ENCODE peak calls at places on chromosomes 1 and 21, in nine cellular contexts. One of them, this sample, is unnamed.

GRCh38 chr1:17355898-17356297 is 16.1 kb upstream of the PADI6 start:
- DNase-seq in stomach: no peak
- DNase-seq in mammary epithelial cell: no peak
- DNase-seq in Calu3: no peak
- DNase-seq in right lobe of liver: no peak
- DNase-seq in fibroblast of lung: no peak
- DNase-seq in pancreas: no peak
- DNase-seq in body of pancreas: no peak
- DNase-seq in uterus: no peak
- DNase-seq in this sample: no peak

GRCh38 chr1:181479137-181479745 is 4.1 kb upstream of the CACNA1E start:
- DNase-seq in stomach: peak
- DNase-seq in fibroblast of lung: peak
- DNase-seq in right lobe of liver: peak
- DNase-seq in pancreas: no peak
- DNase-seq in uterus: peak
- DNase-seq in body of pancreas: peak
- DNase-seq in mammary epithelial cell: peak
- DNase-seq in Calu3: peak
- DNase-seq in this sample: no peak

GRCh38 chr1:205456383-205456867 is 580 bp upstream of the BLACAT1 start:
- DNase-seq in pancreas: peak
- DNase-seq in body of pancreas: no peak
- DNase-seq in stomach: no peak
- DNase-seq in fibroblast of lung: no peak
- DNase-seq in right lobe of liver: no peak
- DNase-seq in Calu3: peak
- DNase-seq in uterus: no peak
- DNase-seq in mammary epithelial cell: no peak
- DNase-seq in this sample: no peak

GRCh38 chr1:163535401-163535800 is 213.6 kb downstream of the NUF2 start:
- DNase-seq in uterus: no peak
- DNase-seq in right lobe of liver: no peak
- DNase-seq in body of pancreas: no peak
- DNase-seq in stomach: no peak
- DNase-seq in fibroblast of lung: no peak
- DNase-seq in Calu3: no peak
- DNase-seq in pancreas: no peak
- DNase-seq in mammary epithelial cell: no peak
- DNase-seq in this sample: no peak

GRCh38 chr1:111204211-111204883 is 3.9 kb upstream of the DENND2D start:
- DNase-seq in body of pancreas: peak
- DNase-seq in stomach: peak
- DNase-seq in right lobe of liver: peak
- DNase-seq in fibroblast of lung: no peak
- DNase-seq in uterus: no peak
- DNase-seq in mammary epithelial cell: no peak
- DNase-seq in Calu3: peak
- DNase-seq in pancreas: peak
- DNase-seq in this sample: no peak

GRCh38 chr1:112304612-112305011 is 91.4 kb upstream of the CTTNBP2NL start:
- DNase-seq in Calu3: no peak
- DNase-seq in body of pancreas: no peak
- DNase-seq in fibroblast of lung: no peak
- DNase-seq in mammary epithelial cell: no peak
- DNase-seq in pancreas: no peak
- DNase-seq in uterus: no peak
- DNase-seq in stomach: no peak
- DNase-seq in right lobe of liver: no peak
- DNase-seq in this sample: no peak

GRCh38 chr1:147238053-147238902 is 4.2 kb upstream of the CHD1L start:
- DNase-seq in pancreas: no peak
- DNase-seq in uterus: no peak
- DNase-seq in body of pancreas: no peak
- DNase-seq in Calu3: no peak
- DNase-seq in mammary epithelial cell: no peak
- DNase-seq in fibroblast of lung: no peak
- DNase-seq in right lobe of liver: no peak
- DNase-seq in stomach: no peak
- DNase-seq in this sample: no peak

GRCh38 chr1:94014087-94014486 is 104.9 kb upstream of the GCLM start:
- DNase-seq in Calu3: no peak
- DNase-seq in pancreas: no peak
- DNase-seq in fibroblast of lung: no peak
- DNase-seq in mammary epithelial cell: no peak
- DNase-seq in right lobe of liver: no peak
- DNase-seq in stomach: no peak
- DNase-seq in body of pancreas: no peak
- DNase-seq in uterus: no peak
- DNase-seq in this sample: no peak

GRCh38 chr1:41496080-41497055 is 11.9 kb upstream of the EDN2 start:
- DNase-seq in pancreas: peak
- DNase-seq in stomach: peak
- DNase-seq in right lobe of liver: peak
- DNase-seq in body of pancreas: peak
- DNase-seq in Calu3: peak
- DNase-seq in mammary epithelial cell: peak
- DNase-seq in uterus: peak
- DNase-seq in fibroblast of lung: peak
- DNase-seq in this sample: peak

GRCh38 chr1:224169876-224170275 is 13.2 kb upstream of the DEGS1 start:
- DNase-seq in fibroblast of lung: no peak
- DNase-seq in mammary epithelial cell: no peak
- DNase-seq in right lobe of liver: no peak
- DNase-seq in Calu3: no peak
- DNase-seq in uterus: no peak
- DNase-seq in body of pancreas: no peak
- DNase-seq in stomach: no peak
- DNase-seq in pancreas: no peak
- DNase-seq in this sample: no peak

GRCh38 chr1:116508984-116509980 is 61.5 kb downstream of the CD58 start:
- DNase-seq in right lobe of liver: no peak
- DNase-seq in stomach: no peak
- DNase-seq in pancreas: no peak
- DNase-seq in fibroblast of lung: peak
- DNase-seq in uterus: no peak
- DNase-seq in Calu3: peak
- DNase-seq in body of pancreas: no peak
- DNase-seq in mammary epithelial cell: peak
- DNase-seq in this sample: no peak

GRCh38 chr1:161483361-161483760 is 21.9 kb upstream of the FCGR2A start:
- DNase-seq in stomach: no peak
- DNase-seq in Calu3: no peak
- DNase-seq in uterus: no peak
- DNase-seq in mammary epithelial cell: no peak
- DNase-seq in fibroblast of lung: no peak
- DNase-seq in pancreas: no peak
- DNase-seq in body of pancreas: no peak
- DNase-seq in right lobe of liver: no peak
- DNase-seq in this sample: no peak

GRCh38 chr1:112021263-112021662 is 31.8 kb upstream of the KCND3 start:
- DNase-seq in body of pancreas: no peak
- DNase-seq in Calu3: no peak
- DNase-seq in uterus: no peak
- DNase-seq in mammary epithelial cell: no peak
- DNase-seq in stomach: no peak
- DNase-seq in fibroblast of lung: no peak
- DNase-seq in right lobe of liver: no peak
- DNase-seq in pancreas: no peak
- DNase-seq in this sample: no peak

GRCh38 chr1:199272690-199273089 is 633.9 kb downstream of the PTPRC start:
- DNase-seq in mammary epithelial cell: peak
- DNase-seq in uterus: no peak
- DNase-seq in pancreas: peak
- DNase-seq in stomach: peak
- DNase-seq in fibroblast of lung: peak
- DNase-seq in right lobe of liver: peak
- DNase-seq in Calu3: peak
- DNase-seq in body of pancreas: peak
- DNase-seq in this sample: no peak

GRCh38 chr1:91792393-91793032 is 93.4 kb downstream of the TGFBR3 start:
- DNase-seq in pancreas: no peak
- DNase-seq in right lobe of liver: no peak
- DNase-seq in Calu3: peak
- DNase-seq in body of pancreas: no peak
- DNase-seq in fibroblast of lung: no peak
- DNase-seq in stomach: no peak
- DNase-seq in mammary epithelial cell: no peak
- DNase-seq in uterus: no peak
- DNase-seq in this sample: no peak
- TF ChIP-seq CTCF in pancreas: no peak
- TF ChIP-seq CTCF in right lobe of liver: no peak
- TF ChIP-seq CTCF in Calu3: no peak
- TF ChIP-seq CTCF in body of pancreas: no peak
- TF ChIP-seq CTCF in fibroblast of lung: no peak
- TF ChIP-seq CTCF in stomach: no peak
- TF ChIP-seq CTCF in mammary epithelial cell: no peak
- TF ChIP-seq CTCF in uterus: no peak
- TF ChIP-seq CTCF in this sample: no peak

GRCh38 chr1:50441183-50441582 is 17.9 kb upstream of the DMRTA2 start:
- DNase-seq in fibroblast of lung: no peak
- DNase-seq in right lobe of liver: no peak
- DNase-seq in stomach: no peak
- DNase-seq in uterus: no peak
- DNase-seq in pancreas: no peak
- DNase-seq in Calu3: no peak
- DNase-seq in mammary epithelial cell: no peak
- DNase-seq in body of pancreas: no peak
- DNase-seq in this sample: no peak

GRCh38 chr1:50436489-50436888 is 13.2 kb upstream of the DMRTA2 start:
- DNase-seq in stomach: no peak
- DNase-seq in right lobe of liver: no peak
- DNase-seq in mammary epithelial cell: no peak
- DNase-seq in uterus: no peak
- DNase-seq in Calu3: no peak
- DNase-seq in pancreas: no peak
- DNase-seq in fibroblast of lung: no peak
- DNase-seq in body of pancreas: no peak
- DNase-seq in this sample: no peak

GRCh38 chr1:50438945-50439344 is 15.7 kb upstream of the DMRTA2 start:
- DNase-seq in uterus: no peak
- DNase-seq in mammary epithelial cell: no peak
- DNase-seq in right lobe of liver: no peak
- DNase-seq in Calu3: no peak
- DNase-seq in stomach: no peak
- DNase-seq in body of pancreas: no peak
- DNase-seq in fibroblast of lung: no peak
- DNase-seq in pancreas: no peak
- DNase-seq in this sample: no peak
- TF ChIP-seq CTCF in uterus: no peak
- TF ChIP-seq CTCF in mammary epithelial cell: peak
- TF ChIP-seq CTCF in right lobe of liver: no peak
- TF ChIP-seq CTCF in Calu3: no peak
- TF ChIP-seq CTCF in stomach: no peak
- TF ChIP-seq CTCF in body of pancreas: no peak
- TF ChIP-seq CTCF in fibroblast of lung: no peak
- TF ChIP-seq CTCF in pancreas: no peak
- TF ChIP-seq CTCF in this sample: no peak

DNA sequence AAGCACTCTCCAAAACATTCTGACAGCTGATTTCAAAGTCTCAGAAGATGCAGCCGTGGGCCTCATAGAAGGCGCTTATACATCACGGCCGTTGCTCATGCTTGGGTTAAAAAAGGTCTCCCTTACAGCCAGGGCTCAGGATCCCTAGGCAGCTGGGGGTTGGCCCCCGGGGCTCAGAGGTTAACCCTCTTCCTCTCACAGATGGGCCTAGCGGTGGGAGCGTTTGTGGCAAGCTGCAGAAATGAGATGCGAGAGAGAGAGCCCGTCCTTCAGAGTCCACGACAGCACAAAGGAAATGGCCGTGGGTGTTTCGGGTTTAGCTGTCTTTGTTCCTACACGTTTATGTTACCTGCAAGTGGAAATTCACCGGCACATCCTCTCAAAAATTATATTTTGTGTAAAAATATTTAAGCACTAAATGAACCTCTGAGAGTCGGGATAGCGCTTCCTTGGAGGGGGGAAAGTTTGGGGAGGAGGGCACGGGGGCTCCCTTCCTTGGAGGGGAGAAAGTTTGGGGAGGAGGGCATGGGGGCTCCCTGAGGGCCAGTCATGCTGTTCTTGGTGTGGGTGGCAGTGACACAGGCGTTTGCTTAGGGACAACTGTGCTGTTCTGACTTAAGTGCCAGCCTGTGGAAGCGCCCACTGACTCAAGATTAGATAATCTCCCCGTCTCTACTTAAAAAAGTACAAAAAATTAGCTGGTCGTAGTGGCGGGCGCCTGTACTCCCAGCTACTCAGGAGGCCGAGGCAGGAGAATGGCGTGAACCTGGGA is 20.5 kb upstream of the PRDM15 start:
- DNase-seq in body of pancreas: no peak
- DNase-seq in fibroblast of lung: no peak
- DNase-seq in mammary epithelial cell: no peak
- DNase-seq in pancreas: no peak
- DNase-seq in right lobe of liver: no peak
- DNase-seq in stomach: no peak
- DNase-seq in uterus: no peak
- DNase-seq in Calu3: no peak
- DNase-seq in this sample: no peak
- TF ChIP-seq CTCF in body of pancreas: no peak
- TF ChIP-seq CTCF in fibroblast of lung: no peak
- TF ChIP-seq CTCF in mammary epithelial cell: no peak
- TF ChIP-seq CTCF in pancreas: no peak
- TF ChIP-seq CTCF in right lobe of liver: no peak
- TF ChIP-seq CTCF in stomach: no peak
- TF ChIP-seq CTCF in uterus: no peak
- TF ChIP-seq CTCF in Calu3: no peak
- TF ChIP-seq CTCF in this sample: no peak

GRCh38 chr1:22229374-22229773 is 86.5 kb upstream of the WNT4 start:
- DNase-seq in right lobe of liver: no peak
- DNase-seq in uterus: no peak
- DNase-seq in pancreas: no peak
- DNase-seq in Calu3: peak
- DNase-seq in fibroblast of lung: no peak
- DNase-seq in stomach: no peak
- DNase-seq in body of pancreas: no peak
- DNase-seq in mammary epithelial cell: peak
- DNase-seq in this sample: no peak

GRCh38 chr1:22231068-22231593 is 88.2 kb upstream of the WNT4 start:
- DNase-seq in stomach: no peak
- DNase-seq in Calu3: no peak
- DNase-seq in fibroblast of lung: no peak
- DNase-seq in right lobe of liver: no peak
- DNase-seq in body of pancreas: no peak
- DNase-seq in pancreas: no peak
- DNase-seq in mammary epithelial cell: no peak
- DNase-seq in uterus: no peak
- DNase-seq in this sample: no peak

GRCh38 chr1:22234631-22235030 is 91.7 kb upstream of the WNT4 start:
- DNase-seq in fibroblast of lung: no peak
- DNase-seq in stomach: no peak
- DNase-seq in pancreas: no peak
- DNase-seq in uterus: no peak
- DNase-seq in right lobe of liver: no peak
- DNase-seq in mammary epithelial cell: no peak
- DNase-seq in Calu3: no peak
- DNase-seq in body of pancreas: no peak
- DNase-seq in this sample: no peak

GRCh38 chr1:22228505-22228911 is 85.6 kb upstream of the WNT4 start:
- DNase-seq in uterus: no peak
- DNase-seq in pancreas: no peak
- DNase-seq in body of pancreas: no peak
- DNase-seq in right lobe of liver: no peak
- DNase-seq in stomach: no peak
- DNase-seq in mammary epithelial cell: peak
- DNase-seq in Calu3: peak
- DNase-seq in fibroblast of lung: no peak
- DNase-seq in this sample: no peak

GRCh38 chr1:22231995-22232690 is 89.2 kb upstream of the WNT4 start:
- DNase-seq in pancreas: no peak
- DNase-seq in fibroblast of lung: no peak
- DNase-seq in stomach: no peak
- DNase-seq in body of pancreas: no peak
- DNase-seq in uterus: no peak
- DNase-seq in right lobe of liver: no peak
- DNase-seq in Calu3: no peak
- DNase-seq in mammary epithelial cell: no peak
- DNase-seq in this sample: no peak
- TF ChIP-seq CTCF in pancreas: no peak
- TF ChIP-seq CTCF in fibroblast of lung: no peak
- TF ChIP-seq CTCF in stomach: no peak
- TF ChIP-seq CTCF in body of pancreas: no peak
- TF ChIP-seq CTCF in uterus: no peak
- TF ChIP-seq CTCF in right lobe of liver: no peak
- TF ChIP-seq CTCF in Calu3: no peak
- TF ChIP-seq CTCF in mammary epithelial cell: no peak
- TF ChIP-seq CTCF in this sample: no peak